ENCODE peak calls at places on chromosome 10, in ten cellular contexts. O is PC-3, U is endothelial cell of umbilical vein, T is GM23248, A is HCT116, H is neural progenitor cell, N is fibroblast of lung, Q is hepatocyte, G is HepG2, L is mammary epithelial cell. X is an unnamed sample. For H3K9me3, the result is how much of the 10 kb centered on the place peaks cover.

GRCh38 chr10:97179731-97180366 is 5.9 kb downstream of the SLIT1 start:
- DNase-seq in O (no peak), U (no peak), T (peak), A (no peak), H (peak), N (no peak), Q (peak), G (peak), L (no peak), X (no peak)

GRCh38 chr10:13769926-13770325 is 183.2 kb downstream of the PRPF18 start:
- DNase-seq in O (peak), U (no peak), T (peak), A (no peak), H (no peak), N (peak), Q (no peak), G (no peak), L (peak), X (no peak)

GRCh38 chr10:32459072-32459703 is 13.2 kb downstream of the CCDC7 start:
- DNase-seq in O (no peak), U (no peak), T (no peak), A (no peak), H (no peak), N (no peak), Q (no peak), G (no peak), L (no peak), X (no peak)

GRCh38 chr10:1601371-1601906 is 135.9 kb downstream of the ADARB2 start:
- DNase-seq in O (no peak), U (no peak), T (no peak), A (no peak), H (no peak), N (no peak), Q (peak), G (no peak), L (no peak), X (no peak)

GRCh38 chr10:14478639-14479038 is 147.9 kb upstream of the FRMD4A start:
- DNase-seq in O (peak), U (peak), T (peak), A (peak), H (peak), N (peak), Q (peak), G (no peak), L (peak), X (no peak)

GRCh38 chr10:12707461-12708185 is 293.9 kb downstream of the CCDC3 start:
- DNase-seq in O (peak), U (peak), T (peak), A (peak), H (peak), N (peak), Q (peak), G (peak), L (peak), X (no peak)

GRCh38 chr10:75472685-75473084 is 41.3 kb downstream of the LRMDA start:
- DNase-seq in O (no peak), U (peak), T (no peak), A (no peak), H (no peak), N (no peak), Q (no peak), G (no peak), L (no peak), X (no peak)

GRCh38 chr10:114544045-114544659 is 113.9 kb downstream of the ABLIM1 start:
- DNase-seq in O (peak), U (no peak), T (no peak), A (no peak), H (no peak), N (no peak), Q (no peak), G (no peak), L (peak), X (no peak)

GRCh38 chr10:52652431-52653220 is 120.0 kb downstream of the MBL2 start:
- DNase-seq in O (peak), U (peak), T (peak), A (no peak), H (no peak), N (peak), Q (no peak), G (no peak), L (no peak), X (no peak)

GRCh38 chr10:78919111-78919966 is 149.4 kb upstream of the ZMIZ1 start:
- DNase-seq in O (peak), U (no peak), T (no peak), A (no peak), H (no peak), N (no peak), Q (no peak), G (no peak), L (no peak), X (no peak)
- H3K9me3 ChIP-seq in O (under half), U (under half), T (under half), A (under half), H (under half), N (under half), Q (under half), G (under half), L (under half), X (under half)

GRCh38 chr10:110413903-110414562 is 83.7 kb upstream of the DUSP5 start:
- DNase-seq in O (no peak), U (no peak), T (no peak), A (no peak), H (no peak), N (peak), Q (no peak), G (no peak), L (no peak), X (no peak)

GRCh38 chr10:110411047-110411410 is 86.7 kb upstream of the DUSP5 start:
- DNase-seq in O (peak), U (peak), T (peak), A (peak), H (no peak), N (peak), Q (no peak), G (no peak), L (no peak), X (no peak)

GRCh38 chr10:110414563-110415309 is 83.0 kb upstream of the DUSP5 start:
- DNase-seq in O (peak), U (no peak), T (peak), A (peak), H (no peak), N (peak), Q (no peak), G (peak), L (peak), X (no peak)

GRCh38 chr10:110415809-110416208 is 81.9 kb upstream of the DUSP5 start:
- DNase-seq in O (no peak), U (no peak), T (no peak), A (no peak), H (no peak), N (no peak), Q (no peak), G (no peak), L (no peak), X (no peak)

GRCh38 chr10:110413049-110413783 is 84.5 kb upstream of the DUSP5 start:
- DNase-seq in O (no peak), U (no peak), T (no peak), A (no peak), H (no peak), N (peak), Q (no peak), G (no peak), L (no peak), X (no peak)
- H3K4me3 ChIP-seq in O (no peak), U (no peak), T (no peak), A (no peak), H (no peak), N (no peak), Q (no peak), G (no peak), L (no peak), X (no peak)

GRCh38 chr10:71965623-71966022 is 1.4 kb downstream of the CHST3 start:
- DNase-seq in O (no peak), U (no peak), T (peak), A (no peak), H (no peak), N (no peak), Q (no peak), G (no peak), L (no peak), X (no peak)

GRCh38 chr10:71963756-71964668 is at the start of gene CHST3:
- DNase-seq in O (peak), U (peak), T (peak), A (no peak), H (peak), N (peak), Q (peak), G (no peak), L (peak), X (no peak)

GRCh38 chr10:71963351-71963755 is 842 bp upstream of the CHST3 start:
- DNase-seq in O (no peak), U (no peak), T (peak), A (no peak), H (no peak), N (no peak), Q (no peak), G (no peak), L (no peak), X (no peak)

GRCh38 chr10:71966046-71967004 is 2.1 kb downstream of the CHST3 start:
- DNase-seq in O (peak), U (no peak), T (peak), A (no peak), H (no peak), N (peak), Q (no peak), G (no peak), L (peak), X (no peak)

DNA sequence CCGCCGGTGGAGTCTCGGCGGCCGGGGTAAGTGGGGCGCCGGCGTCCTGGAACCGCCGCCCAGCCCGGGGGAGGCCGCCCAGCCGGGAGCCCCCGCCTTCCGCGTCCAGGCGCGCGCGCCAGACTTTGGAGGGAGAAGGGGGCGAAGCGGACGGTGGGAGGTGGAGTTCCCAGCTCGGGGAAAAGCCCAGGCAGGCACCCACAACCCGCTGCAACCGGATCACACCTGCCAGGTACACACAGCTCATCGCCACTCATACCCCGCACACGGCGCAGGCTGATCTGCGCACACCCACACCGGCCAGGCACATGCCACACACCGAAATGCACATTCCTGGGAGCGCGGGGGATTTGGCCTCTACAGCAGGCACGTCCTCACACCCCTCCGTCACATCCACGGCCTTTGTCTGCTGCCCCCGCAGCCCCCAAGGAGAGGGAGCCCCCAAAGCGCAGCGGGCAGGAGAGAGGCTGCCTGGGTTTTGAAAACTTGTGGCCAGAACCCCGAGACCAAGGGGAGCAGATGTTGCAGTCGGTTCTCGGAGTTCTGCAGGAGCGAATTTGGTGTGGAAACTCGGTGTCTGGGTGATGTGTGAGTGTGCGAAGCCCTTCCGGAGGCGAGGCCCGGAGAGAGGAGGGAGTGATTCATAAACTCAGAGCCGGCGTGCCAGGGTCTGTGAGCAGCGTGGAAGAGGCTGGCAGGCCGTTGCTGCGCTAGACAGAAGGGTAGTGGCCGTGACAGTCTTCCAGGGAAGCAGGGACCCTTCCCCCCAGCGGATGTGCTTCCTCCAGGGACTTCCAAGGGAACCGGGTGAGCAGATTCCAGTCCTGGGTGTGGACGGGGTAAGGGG is 697 bp downstream of the CHST3 start:
- DNase-seq in O (peak), U (peak), T (peak), A (no peak), H (peak), N (peak), Q (peak), G (no peak), L (peak), X (no peak)
- TF ChIP-seq EZH2 in O (no peak), U (no peak), T (no peak), A (no peak), H (no peak), N (no peak), Q (no peak), G (no peak), L (no peak), X (no peak)

DNA sequence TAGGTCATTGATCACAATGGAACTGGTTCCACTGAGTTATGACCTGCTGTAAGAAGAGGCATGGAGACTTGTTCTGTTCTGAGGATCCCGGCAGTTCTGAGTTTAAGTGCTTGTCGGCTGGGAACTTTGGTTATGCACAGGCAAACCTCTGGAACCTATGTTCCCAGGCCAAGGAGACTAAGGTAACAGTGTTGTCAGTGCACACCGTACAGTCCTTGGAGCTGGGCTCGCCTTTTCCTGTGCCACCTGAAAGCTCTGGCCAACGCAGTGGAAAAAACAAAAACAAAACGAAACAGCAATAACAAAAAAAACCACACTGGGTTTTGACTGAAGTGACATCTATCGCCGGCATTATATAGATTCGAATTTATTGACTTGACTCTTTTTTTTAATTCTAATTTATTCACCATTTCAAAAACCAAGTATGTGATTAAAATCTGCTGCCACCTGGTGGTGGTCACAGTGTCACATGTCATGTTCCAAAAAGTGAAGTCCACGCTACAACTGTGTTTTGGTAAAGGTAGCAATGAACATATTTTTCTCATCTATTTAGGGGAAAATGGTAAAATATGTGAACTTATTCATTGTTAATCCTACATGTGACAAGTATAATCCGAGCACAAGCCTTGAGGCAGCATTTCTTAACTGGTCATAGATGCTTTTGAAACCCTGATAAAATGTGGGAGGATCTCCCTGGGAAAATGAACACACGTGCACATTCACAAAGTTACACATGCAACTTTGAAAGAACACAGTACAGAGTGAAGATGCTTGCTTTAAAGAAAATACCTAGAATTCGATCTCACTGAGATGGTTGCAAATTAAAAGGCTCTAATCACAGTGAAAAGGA is 113.8 kb upstream of the PPP2R2D start:
- DNase-seq in O (peak), U (peak), T (peak), A (peak), H (peak), N (peak), Q (peak), G (no peak), L (peak), X (peak)
- H3K9me3 ChIP-seq in O (under half), U (under half), T (under half), A (under half), H (under half), N (under half), Q (under half), G (under half), L (under half), X (under half)

DNA sequence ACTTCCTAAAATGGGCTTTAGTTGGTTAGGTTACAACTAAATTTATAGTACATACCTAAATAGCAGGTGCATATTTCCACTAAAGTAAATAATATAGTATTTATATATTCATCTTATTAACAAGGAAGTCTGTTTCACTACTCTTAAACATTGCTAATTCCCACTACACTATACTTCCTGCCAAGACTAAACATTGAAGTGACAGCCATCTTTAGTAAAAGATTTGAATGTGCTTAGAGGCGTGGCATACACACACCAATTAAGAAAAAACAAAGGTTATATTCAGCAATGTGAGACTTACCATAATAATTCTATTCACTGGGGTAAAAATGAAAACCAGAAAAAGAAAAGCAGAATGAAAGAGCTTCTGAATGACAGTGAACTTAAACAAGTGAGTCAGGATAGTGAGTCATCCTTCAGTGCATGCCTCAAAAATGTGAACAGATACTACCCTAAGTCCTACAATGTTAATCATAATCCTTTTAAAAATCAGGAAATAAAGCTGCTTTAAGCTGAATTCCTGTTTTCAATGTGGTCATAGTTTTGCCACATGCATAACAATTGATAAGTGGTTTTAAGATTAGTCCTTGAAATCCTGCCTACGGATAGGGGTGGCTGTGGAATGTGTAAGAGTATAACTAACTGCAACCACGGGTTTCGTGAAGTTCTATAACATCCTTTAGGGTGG is 59.4 kb downstream of the USP6NL start:
- DNase-seq in O (peak), U (peak), T (peak), A (peak), H (no peak), N (peak), Q (peak), G (peak), L (peak), X (no peak)
- H3K4me3 ChIP-seq in O (peak), U (no peak), T (peak), A (peak), H (no peak), N (peak), Q (no peak), G (no peak), L (peak), X (no peak)

X was measured in SK-N-MC.